ENCODE peak calls at places on chromosomes 7 and 10, in nine cellular contexts. X is fibroblast of lung; V is SK-N-SH; Q is tibial nerve; F is Caco-2; C is CD8-positive, alpha-beta memory T cell; O is spleen; J is psoas muscle; R is IMR-90. W is an unnamed sample. For H3K4me1 and H3K9me3, the result is how much of the 10 kb centered on the place peaks cover.

GRCh38 chr7:136533732-136534131 is 334.7 kb upstream of the CHRM2 start:
- DNase-seq in X (no peak), V (no peak), Q (no peak), F (no peak), C (no peak), O (no peak), J (no peak), R (no peak), W (no peak)

GRCh38 chr7:24438232-24438631 is 135.0 kb upstream of the PALS2 start:
- DNase-seq in X (no peak), V (no peak), Q (no peak), F (no peak), C (no peak), O (no peak), J (no peak), R (no peak), W (no peak)

GRCh38 chr7:94350729-94351128 is 44.0 kb upstream of the COL1A2 start:
- DNase-seq in X (no peak), V (no peak), Q (no peak), F (no peak), C (no peak), O (no peak), J (no peak), R (no peak), W (no peak)

GRCh38 chr10:75492151-75492550 is 60.7 kb downstream of the LRMDA start:
- DNase-seq in X (no peak), V (no peak), Q (no peak), F (no peak), C (no peak), O (no peak), J (no peak), R (no peak), W (no peak)

GRCh38 chr10:30036341-30036740 is 23.0 kb downstream of the JCAD start:
- DNase-seq in X (peak), V (no peak), Q (no peak), F (no peak), C (no peak), O (no peak), J (no peak), R (peak), W (no peak)

GRCh38 chr10:64449603-64450002 is 928.4 kb downstream of the REEP3 start:
- DNase-seq in X (no peak), V (no peak), Q (no peak), F (no peak), C (no peak), O (no peak), J (no peak), R (no peak), W (no peak)

GRCh38 chr7:79414910-79415309 is 38.6 kb downstream of the MAGI2 start:
- DNase-seq in X (no peak), V (no peak), Q (no peak), F (no peak), C (no peak), O (no peak), J (no peak), R (no peak), W (no peak)

GRCh38 chr10:77383861-77384553 is 253.6 kb downstream of the KCNMA1 start:
- DNase-seq in X (no peak), V (no peak), Q (no peak), F (no peak), C (no peak), O (no peak), J (no peak), R (peak), W (no peak)

GRCh38 chr7:122299935-122300606 is 4.5 kb downstream of the FEZF1 start:
- DNase-seq in X (no peak), V (no peak), Q (no peak), F (no peak), C (no peak), O (no peak), J (no peak), R (no peak), W (no peak)

GRCh38 chr10:91909178-91909677 is at the start of gene FGFBP3:
- DNase-seq in X (peak), V (peak), Q (peak), F (peak), C (no peak), O (no peak), J (no peak), R (peak), W (peak)

GRCh38 chr7:102093599-102094001 is 193.1 kb upstream of the SH2B2 start:
- DNase-seq in X (no peak), V (no peak), Q (no peak), F (no peak), C (no peak), O (no peak), J (no peak), R (no peak), W (peak)

GRCh38 chr10:105159268-105159667 is 518.2 kb downstream of the SORCS3 start:
- DNase-seq in X (no peak), V (no peak), Q (no peak), F (peak), C (no peak), O (no peak), J (no peak), R (no peak), W (no peak)

GRCh38 chr10:133411523-133412380 is 12.7 kb downstream of the SPRN start:
- DNase-seq in X (peak), V (no peak), Q (no peak), F (no peak), C (no peak), O (no peak), J (no peak), R (no peak), W (no peak)
- H3K4me3 ChIP-seq in X (no peak), V (no peak), Q (no peak), F (no peak), C (no peak), O (no peak), J (no peak), R (no peak), W (no peak)

DNA sequence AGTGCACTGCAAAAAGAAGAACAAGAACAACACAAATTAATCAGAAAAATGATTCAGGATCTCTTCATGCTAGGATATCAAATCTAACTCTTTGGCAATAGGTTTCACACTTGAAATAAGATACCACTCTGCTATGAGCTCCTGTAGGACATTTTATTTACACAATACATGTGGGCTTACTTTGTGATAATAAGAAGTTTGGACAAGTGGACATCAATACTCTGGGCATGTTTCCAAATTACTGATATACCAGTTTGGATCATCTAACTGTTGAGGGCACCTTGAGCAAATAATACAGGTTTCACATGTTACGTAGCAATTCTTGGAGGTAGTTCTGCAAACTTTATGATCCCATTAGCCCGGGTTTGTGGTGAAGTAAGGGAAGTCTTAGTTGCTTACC is 59.8 kb downstream of the CPVL start:
- DNase-seq in X (no peak), V (no peak), Q (no peak), F (no peak), C (no peak), O (no peak), J (no peak), R (no peak), W (no peak)
- H3K4me1 ChIP-seq in X (under half), V (under half), Q (under half), F (under half), C (under half), O (under half), J (under half), R (under half), W (under half)

DNA sequence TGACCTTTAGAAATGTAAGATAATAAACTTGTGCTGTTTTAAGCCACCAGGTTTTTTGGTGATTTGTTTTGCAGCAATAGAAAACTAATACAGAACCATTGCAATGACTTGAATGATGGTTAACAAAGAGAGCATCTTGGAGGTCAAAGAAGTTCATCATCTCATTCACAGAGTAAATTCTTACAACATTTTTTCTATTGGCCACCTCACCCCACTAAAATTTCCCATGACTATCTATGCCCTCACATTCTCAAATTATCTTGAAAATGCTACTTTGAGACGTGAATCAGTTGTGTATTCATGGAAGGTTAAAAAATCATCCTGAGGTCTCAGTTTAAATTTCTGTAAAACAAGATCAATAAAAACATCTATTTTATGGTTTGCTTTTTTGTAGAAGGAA is 754.2 kb downstream of the SORCS1 start:
- DNase-seq in X (no peak), V (no peak), Q (no peak), F (no peak), C (no peak), O (no peak), J (no peak), R (peak), W (no peak)
- H3K9me3 ChIP-seq in X (under half), V (under half), Q (under half), F (under half), C (under half), O (under half), J (under half), R (under half), W (under half)

GRCh38 chr7:1060315-1061080 is 16.2 kb downstream of the GPR146 start:
- DNase-seq in X (no peak), V (no peak), Q (no peak), F (no peak), C (no peak), O (peak), J (no peak), R (no peak), W (no peak)
- H3K4me3 ChIP-seq in X (no peak), V (no peak), Q (no peak), F (no peak), C (no peak), O (no peak), J (no peak), R (no peak), W (no peak)

GRCh38 chr7:39509441-39509840 is 56.8 kb upstream of the YAE1 start:
- DNase-seq in X (no peak), V (no peak), Q (no peak), F (no peak), C (no peak), O (no peak), J (no peak), R (no peak), W (no peak)
- H3K4me1 ChIP-seq in X (under half), V (under half), Q (under half), F (under half), C (under half), O (under half), J (under half), R (under half), W (under half)

W was measured in HAP-1.